ENCODE peak calls at places on chromosome 18, in seven cellular contexts. M is uterus, T is psoas muscle, K is colonic mucosa, Q is HFF-Myc, S is Calu3, H is astrocyte. F is an unnamed sample.
A peak's percentile ranks its signal among the peaks of the same experiment; 100 is the strongest.

GRCh38 chr18:23207191-23207955 is 72.1 kb downstream of the CABLES1 start:
- DNase-seq in M (no peak), T (no peak), K (no peak), Q (no peak), S (no peak), H (peak; percentile 60), F (no peak)

GRCh38 chr18:60809937-60810336 is 437.4 kb upstream of the MC4R start:
- DNase-seq in M (no peak), T (no peak), K (no peak), Q (no peak), S (no peak), H (no peak), F (no peak)

GRCh38 chr18:58792086-58792485 is 72.6 kb upstream of the ZNF532 start:
- DNase-seq in M (no peak), T (no peak), K (no peak), Q (no peak), S (peak; percentile 13), H (no peak), F (no peak)

GRCh38 chr18:55968550-55968949 is 380.6 kb upstream of the TCF4 start:
- DNase-seq in M (no peak), T (no peak), K (no peak), Q (no peak), S (no peak), H (peak; percentile 19), F (no peak)

GRCh38 chr18:49921278-49922037 is 108.1 kb upstream of the ACAA2 start:
- DNase-seq in M (no peak), T (no peak), K (no peak), Q (no peak), S (no peak), H (peak; percentile 59), F (no peak)

GRCh38 chr18:61606759-61607158 is 273.5 kb downstream of the CDH20 start:
- DNase-seq in M (peak; percentile 66), T (peak; percentile 85), K (peak; percentile 33), Q (peak; percentile 84), S (peak; percentile 49), H (peak; percentile 88), F (no peak)

GRCh38 chr18:34631567-34631966 is 78.5 kb upstream of the DTNA start:
- DNase-seq in M (no peak), T (no peak), K (no peak), Q (no peak), S (no peak), H (no peak), F (no peak)

GRCh38 chr18:3595282-3596273 is 145.6 kb downstream of the TGIF1 start:
- DNase-seq in M (peak; percentile 44), T (no peak), K (peak; percentile 72), Q (peak; percentile 92), S (peak; percentile 68), H (peak; percentile 99), F (no peak)

GRCh38 chr18:32891797-32892196 is 119.0 kb upstream of the KLHL14 start:
- DNase-seq in M (no peak), T (no peak), K (no peak), Q (no peak), S (no peak), H (no peak), F (no peak)

GRCh38 chr18:58453167-58453804 is 175.6 kb downstream of the ALPK2 start:
- DNase-seq in M (no peak), T (no peak), K (no peak), Q (no peak), S (no peak), H (no peak), F (no peak)

GRCh38 chr18:45250479-45250878 is 364.8 kb upstream of the SLC14A2 start:
- DNase-seq in M (no peak), T (no peak), K (no peak), Q (no peak), S (no peak), H (no peak), F (no peak)

GRCh38 chr18:26057208-26057821 is 33.1 kb downstream of the SS18 start:
- DNase-seq in M (no peak), T (no peak), K (no peak), Q (no peak), S (no peak), H (peak; percentile 56), F (no peak)

GRCh38 chr18:54713386-54713785 is 114.9 kb upstream of the RAB27B start:
- DNase-seq in M (no peak), T (no peak), K (no peak), Q (no peak), S (no peak), H (no peak), F (no peak)

GRCh38 chr18:42164556-42164955 is 209.5 kb downstream of the PIK3C3 start:
- DNase-seq in M (no peak), T (no peak), K (no peak), Q (no peak), S (no peak), H (peak; percentile 44), F (no peak)

GRCh38 chr18:23529597-23529996 is 26.3 kb downstream of the RMC1 start:
- DNase-seq in M (no peak), T (no peak), K (no peak), Q (no peak), S (peak; percentile 14), H (peak; percentile 55), F (no peak)

GRCh38 chr18:3649559-3650426 is 199.8 kb downstream of the TGIF1 start:
- DNase-seq in M (peak; percentile 59), T (peak; percentile 62), K (no peak), Q (no peak), S (peak; percentile 30), H (peak; percentile 85), F (no peak)

GRCh38 chr18:45449761-45450227 is 165.5 kb upstream of the SLC14A2 start:
- DNase-seq in M (peak; percentile 74), T (peak; percentile 75), K (peak; percentile 53), Q (no peak), S (no peak), H (peak; percentile 47), F (no peak)

GRCh38 chr18:7164610-7165009 is 47.0 kb upstream of the LAMA1 start:
- DNase-seq in M (no peak), T (no peak), K (no peak), Q (no peak), S (peak; percentile 12), H (no peak), F (no peak)

DNA sequence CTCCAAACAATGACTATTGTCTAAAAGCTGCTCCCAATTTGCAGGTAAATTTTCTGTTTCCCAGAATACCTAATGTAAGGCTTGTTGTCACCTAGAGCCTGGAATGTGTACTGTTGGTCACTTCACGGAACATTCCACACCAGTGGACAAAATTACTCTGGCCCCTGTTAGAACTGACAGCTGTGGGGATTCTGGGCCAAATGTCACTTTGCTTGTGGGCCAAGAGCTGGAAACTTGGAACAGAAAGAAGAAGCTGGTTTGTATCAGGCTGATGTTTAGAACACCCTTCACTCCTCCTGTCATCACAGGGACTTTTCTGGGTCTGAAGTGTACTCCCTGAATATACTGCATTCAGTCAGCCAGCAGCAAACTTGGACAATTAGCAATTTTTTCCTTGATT is 495.6 kb upstream of the SYT4 start:
- DNase-seq in M (no peak), T (peak; percentile 30), K (no peak), Q (no peak), S (no peak), H (no peak), F (no peak)
- TF ChIP-seq CTCF in M (no peak), T (no peak), K (no peak), Q (no peak), S (no peak), H (no peak), F (no peak)

DNA sequence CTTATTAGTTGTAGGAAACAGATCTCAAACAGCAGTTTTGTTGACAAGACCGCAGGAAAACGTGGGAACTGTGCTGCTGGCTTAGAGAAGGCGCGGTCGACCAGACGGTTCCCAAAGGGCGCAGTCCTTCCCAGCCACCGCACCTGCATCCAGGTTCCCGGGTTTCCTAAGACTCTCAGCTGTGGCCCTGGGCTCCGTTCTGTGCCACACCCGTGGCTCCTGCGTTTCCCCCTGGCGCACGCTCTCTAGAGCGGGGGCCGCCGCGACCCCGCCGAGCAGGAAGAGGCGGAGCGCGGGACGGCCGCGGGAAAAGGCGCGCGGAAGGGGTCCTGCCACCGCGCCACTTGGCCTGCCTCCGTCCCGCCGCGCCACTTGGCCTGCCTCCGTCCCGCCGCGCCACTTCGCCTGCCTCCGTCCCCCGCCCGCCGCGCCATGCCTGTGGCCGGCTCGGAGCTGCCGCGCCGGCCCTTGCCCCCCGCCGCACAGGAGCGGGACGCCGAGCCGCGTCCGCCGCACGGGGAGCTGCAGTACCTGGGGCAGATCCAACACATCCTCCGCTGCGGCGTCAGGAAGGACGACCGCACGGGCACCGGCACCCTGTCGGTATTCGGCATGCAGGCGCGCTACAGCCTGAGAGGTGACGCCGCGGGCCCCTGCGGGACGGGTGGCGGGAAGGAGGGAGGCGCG is at the start of gene TYMS:
- DNase-seq in M (peak; percentile 26), T (peak; percentile 50), K (peak; percentile 88), Q (peak; percentile 37), S (peak; percentile 81), H (peak; percentile 47), F (no peak)
- TF ChIP-seq CTCF in M (no peak), T (no peak), K (no peak), Q (no peak), S (no peak), H (no peak), F (no peak)

GRCh38 chr18:74152906-74153305 is 4.6 kb downstream of the TIMM21 start:
- DNase-seq in M (no peak), T (no peak), K (no peak), Q (no peak), S (no peak), H (no peak), F (no peak)
- TF ChIP-seq CTCF in M (no peak), T (no peak), K (no peak), Q (peak; percentile 41), S (peak; percentile 39), H (no peak), F (no peak)

GRCh38 chr18:76428396-76429261 is 66.4 kb downstream of the ZNF516 start:
- DNase-seq in M (peak; percentile 62), T (no peak), K (no peak), Q (no peak), S (no peak), H (no peak), F (no peak)

GRCh38 chr18:76429262-76430126 is 65.5 kb downstream of the ZNF516 start:
- DNase-seq in M (peak; percentile 15), T (peak; percentile 59), K (no peak), Q (no peak), S (no peak), H (peak; percentile 37), F (no peak)

GRCh38 chr18:76430636-76431035 is 64.4 kb downstream of the ZNF516 start:
- DNase-seq in M (no peak), T (no peak), K (no peak), Q (no peak), S (no peak), H (peak; percentile 75), F (no peak)

GRCh38 chr18:76425299-76426101 is 69.5 kb downstream of the ZNF516 start:
- DNase-seq in M (no peak), T (no peak), K (no peak), Q (no peak), S (no peak), H (peak; percentile 51), F (no peak)

DNA sequence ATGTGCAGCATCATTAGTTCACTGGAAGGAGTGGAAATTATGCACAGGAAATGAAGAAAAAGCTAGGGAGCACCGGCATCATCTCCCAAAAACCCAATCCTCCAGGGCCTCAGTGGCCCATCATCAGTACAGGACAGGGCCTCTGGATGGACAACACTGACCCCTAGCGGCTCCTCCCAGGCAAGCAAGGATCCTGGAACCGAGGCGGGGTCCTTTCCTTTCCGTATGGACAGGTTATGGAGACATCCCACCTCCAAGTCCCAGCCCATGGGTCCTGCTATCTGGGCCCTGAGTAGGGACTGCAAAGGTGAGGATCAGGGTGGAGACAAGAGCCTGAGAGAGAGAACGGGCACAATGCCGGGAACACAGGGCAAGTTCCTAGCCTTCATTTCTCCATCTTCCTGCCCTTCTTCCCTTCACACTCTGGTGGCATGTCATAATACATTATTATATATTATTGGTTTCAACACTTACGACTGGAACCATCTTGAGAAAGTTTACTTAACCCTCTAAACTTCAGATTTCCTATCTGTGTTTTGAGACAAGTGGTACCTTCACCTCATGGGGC is 68.2 kb downstream of the ZNF516 start:
- DNase-seq in M (peak; percentile 73), T (peak; percentile 59), K (no peak), Q (no peak), S (peak; percentile 51), H (no peak), F (no peak)
- TF ChIP-seq CTCF in M (peak; percentile 82), T (peak; percentile 48), K (peak; percentile 39), Q (peak; percentile 92), S (peak; percentile 84), H (peak; percentile 68), F (peak; percentile 77)